ENCODE peak calls at places on chromosomes 5 and 9, in seven cellular contexts. Q is activated T-cell treated with anti-CD3 and anti-CD28 coated beads for 1 hour; J is activated naive CD4-positive, alpha-beta T cell; M is right cardiac atrium; I is cardiac fibroblast; L is T follicular helper cell; N is brain microvascular endothelial cell. P is an unnamed sample.
A peak's percentile ranks its signal among the peaks of the same experiment; 100 is the strongest.

GRCh38 chr5:140317859-140318258 is 15.0 kb upstream of the PFDN1 start:
- DNase-seq in Q (no peak), J (no peak), M (no peak), I (peak; percentile 47), L (no peak), N (peak; percentile 61), P (peak; percentile 40)

GRCh38 chr9:89428901-89429890 is 68.7 kb downstream of the SEMA4D start:
- DNase-seq in Q (peak; percentile 42), J (no peak), M (no peak), I (no peak), L (peak; percentile 63), N (no peak), P (no peak)

GRCh38 chr9:27828908-27829307 is 255.6 kb upstream of the C9orf72 start:
- DNase-seq in Q (no peak), J (no peak), M (no peak), I (no peak), L (no peak), N (no peak), P (no peak)

GRCh38 chr5:91301459-91301858 is 81.7 kb downstream of the ARRDC3 start:
- DNase-seq in Q (no peak), J (no peak), M (no peak), I (peak; percentile 85), L (no peak), N (no peak), P (peak; percentile 84)

GRCh38 chr9:1083325-1083913 is 33.3 kb downstream of the DMRT2 start:
- DNase-seq in Q (no peak), J (no peak), M (peak; percentile 47), I (no peak), L (no peak), N (no peak), P (no peak)

GRCh38 chr5:149765932-149766331 is 35.8 kb downstream of the PPARGC1B start:
- DNase-seq in Q (no peak), J (no peak), M (no peak), I (no peak), L (no peak), N (no peak), P (no peak)

GRCh38 chr5:76983468-76983867 is 30.6 kb downstream of the CRHBP start:
- DNase-seq in Q (no peak), J (no peak), M (no peak), I (peak; percentile 54), L (no peak), N (no peak), P (no peak)

GRCh38 chr5:110032386-110032785 is 342.7 kb downstream of the MAN2A1 start:
- DNase-seq in Q (no peak), J (no peak), M (no peak), I (no peak), L (no peak), N (no peak), P (no peak)

GRCh38 chr5:8984386-8984785 is 561.5 kb downstream of the SEMA5A start:
- DNase-seq in Q (no peak), J (no peak), M (no peak), I (no peak), L (no peak), N (no peak), P (no peak)

GRCh38 chr9:19409406-19410194 is 791 bp downstream of the ACER2 start:
- DNase-seq in Q (no peak), J (no peak), M (peak; percentile 59), I (peak; percentile 38), L (no peak), N (no peak), P (peak; percentile 29)

GRCh38 chr9:99820330-99821186 is 1.1 kb upstream of the NR4A3 start:
- DNase-seq in Q (peak; percentile 40), J (no peak), M (peak; percentile 76), I (peak; percentile 88), L (peak; percentile 44), N (peak; percentile 71), P (peak; percentile 92)

GRCh38 chr5:106521701-106522100 is 1149.0 kb downstream of the EFNA5 start:
- DNase-seq in Q (no peak), J (no peak), M (no peak), I (peak; percentile 26), L (no peak), N (peak; percentile 88), P (peak; percentile 69)

GRCh38 chr5:67246108-67246507 is 49.5 kb upstream of the CD180 start:
- DNase-seq in Q (no peak), J (no peak), M (no peak), I (peak; percentile 95), L (no peak), N (peak; percentile 60), P (peak; percentile 75)

GRCh38 chr5:171570244-171570819 is 150.9 kb downstream of the FGF18 start:
- DNase-seq in Q (no peak), J (no peak), M (no peak), I (no peak), L (no peak), N (no peak), P (no peak)

GRCh38 chr5:148665431-148665830 is 11.1 kb upstream of the HTR4 start:
- DNase-seq in Q (no peak), J (no peak), M (no peak), I (no peak), L (no peak), N (no peak), P (no peak)

GRCh38 chr9:130053504-130054427 is at the start of gene GPR107:
- DNase-seq in Q (peak; percentile 67), J (peak; percentile 49), M (peak; percentile 84), I (peak; percentile 77), L (peak; percentile 61), N (peak; percentile 57), P (peak; percentile 85)

GRCh38 chr9:29213374-29214161 is 1640.3 kb upstream of the C9orf72 start:
- DNase-seq in Q (no peak), J (no peak), M (no peak), I (no peak), L (no peak), N (no peak), P (peak; percentile 57)

GRCh38 chr5:1668141-1668721 is 131.4 kb downstream of the MRPL36 start:
- DNase-seq in Q (no peak), J (no peak), M (no peak), I (no peak), L (no peak), N (no peak), P (no peak)

GRCh38 chr5:143031781-143032724 is 261.9 kb downstream of the ARHGAP26 start:
- DNase-seq in Q (no peak), J (no peak), M (no peak), I (no peak), L (no peak), N (no peak), P (no peak)

GRCh38 chr9:76223749-76224340 is 170.4 kb downstream of the RFK start:
- DNase-seq in Q (no peak), J (no peak), M (no peak), I (peak; percentile 8), L (no peak), N (no peak), P (peak; percentile 17)

P was measured in mesenchymal stem cell.